ENCODE peak calls at places on chromosomes 2 and 18, in four cellular contexts. T, Y, I and P are unnamed samples.

GRCh38 chr18:78773303-78773755 is 206.3 kb upstream of the SALL3 start:
- DNase-seq in T (no peak), Y (no peak), I (no peak), P (no peak)

GRCh38 chr2:8514748-8515389 is 167.0 kb upstream of the ID2 start:
- DNase-seq in T (no peak), Y (no peak), I (peak; percentile 68), P (no peak)

GRCh38 chr18:52150050-52150449 is 189.9 kb upstream of the DCC start:
- DNase-seq in T (no peak), Y (no peak), I (no peak), P (no peak)

GRCh38 chr2:83817511-83817910 is 641.6 kb downstream of the SUCLG1 start:
- DNase-seq in T (no peak), Y (peak; percentile 15), I (no peak), P (peak; percentile 8)

GRCh38 chr2:215028231-215028630 is 110.2 kb downstream of the ABCA12 start:
- DNase-seq in T (no peak), Y (peak; percentile 34), I (no peak), P (peak; percentile 7)

GRCh38 chr2:156615836-156616322 is 179.7 kb downstream of the GPD2 start:
- DNase-seq in T (no peak), Y (no peak), I (no peak), P (no peak)

GRCh38 chr2:128309341-128310093 is 9.2 kb downstream of the HS6ST1 start:
- DNase-seq in T (no peak), Y (no peak), I (no peak), P (no peak)

GRCh38 chr18:55319517-55319905 is 268.5 kb downstream of the TCF4 start:
- DNase-seq in T (no peak), Y (peak; percentile 64), I (no peak), P (peak; percentile 84)

GRCh38 chr2:171360905-171361304 is 72.9 kb downstream of the METTL8 start:
- DNase-seq in T (no peak), Y (no peak), I (no peak), P (no peak)

GRCh38 chr18:10261315-10262276 is 192.8 kb upstream of the APCDD1 start:
- DNase-seq in T (no peak), Y (peak; percentile 27), I (no peak), P (peak; percentile 33)

GRCh38 chr2:173571021-173571821 is 216.5 kb downstream of the CDCA7 start:
- DNase-seq in T (no peak), Y (peak; percentile 57), I (no peak), P (peak; percentile 59)

GRCh38 chr2:218072002-218072401 is 2.9 kb downstream of the RUFY4 start:
- DNase-seq in T (no peak), Y (no peak), I (no peak), P (no peak)

GRCh38 chr2:196823750-196824149 is 14.6 kb upstream of the C2orf66 start:
- DNase-seq in T (no peak), Y (peak; percentile 81), I (no peak), P (peak; percentile 74)

GRCh38 chr18:50866765-50867164 is 12.2 kb upstream of the ME2 start:
- DNase-seq in T (no peak), Y (peak; percentile 38), I (no peak), P (peak; percentile 41)

GRCh38 chr18:49041677-49042570 is 91.2 kb upstream of the SMAD7 start:
- DNase-seq in T (peak; percentile 20), Y (peak; percentile 73), I (peak; percentile 40), P (peak; percentile 72)

GRCh38 chr2:223589901-223590300 is 12.3 kb downstream of the SCG2 start:
- DNase-seq in T (no peak), Y (peak; percentile 51), I (no peak), P (peak; percentile 64)

GRCh38 chr2:54767921-54768320 is 44.5 kb downstream of the EML6 start:
- DNase-seq in T (no peak), Y (peak; percentile 77), I (no peak), P (peak; percentile 51)

GRCh38 chr2:119407430-119408220 is 24.0 kb upstream of the TMEM37 start:
- DNase-seq in T (no peak), Y (peak; percentile 79), I (peak; percentile 56), P (peak; percentile 78)

GRCh38 chr18:74331404-74331803 is 15.8 kb downstream of the C18orf63 start:
- DNase-seq in T (no peak), Y (peak; percentile 74), I (no peak), P (peak; percentile 65)

GRCh38 chr2:17879137-17879912 is 858 bp downstream of the KCNS3 start:
- DNase-seq in T (no peak), Y (peak; percentile 13), I (peak; percentile 53), P (peak; percentile 43)

GRCh38 chr2:107325983-107326786 is 440.2 kb upstream of the ST6GAL2 start:
- DNase-seq in T (no peak), Y (peak; percentile 83), I (no peak), P (peak; percentile 81)

GRCh38 chr2:61368687-61369665 is 101.9 kb downstream of the USP34 start:
- DNase-seq in T (no peak), Y (no peak), I (peak; percentile 65), P (no peak)

GRCh38 chr2:101792208-101792607 is 94.7 kb downstream of the MAP4K4 start:
- DNase-seq in T (no peak), Y (no peak), I (no peak), P (no peak)

GRCh38 chr18:59011786-59012185 is 127.9 kb upstream of the SEC11C start:
- DNase-seq in T (no peak), Y (no peak), I (no peak), P (no peak)

GRCh38 chr2:39523308-39524044 is 86.4 kb upstream of the MAP4K3 start:
- DNase-seq in T (no peak), Y (peak; percentile 94), I (no peak), P (peak; percentile 95)

GRCh38 chr2:66875941-66876462 is 441.1 kb downstream of the MEIS1 start:
- DNase-seq in T (no peak), Y (no peak), I (no peak), P (no peak)

GRCh38 chr18:50644807-50645206 is 84.9 kb downstream of the MAPK4 start:
- DNase-seq in T (no peak), Y (no peak), I (no peak), P (peak; percentile 17)

GRCh38 chr18:75097491-75098225 is 111.3 kb downstream of the PTGR3 start:
- DNase-seq in T (no peak), Y (no peak), I (peak; percentile 26), P (no peak)

GRCh38 chr2:217279571-217279970 is 419.7 kb upstream of the TNP1 start:
- DNase-seq in T (no peak), Y (peak; percentile 85), I (no peak), P (peak; percentile 82)